ENCODE peak calls at places on chromosomes 4 and X, in eight cellular contexts. D is heart left ventricle, L is ovary, N is tibial nerve, A is esophagus squamous epithelium, F is NB4, X is upper lobe of left lung, C is body of pancreas. Z is an unnamed sample.

GRCh38 chr4:7134737-7135388 is 57.5 kb upstream of the SORCS2 start:
- DNase-seq in D (peak), L (peak), N (peak), A (no peak), F (peak), X (peak), C (peak), Z (no peak)

GRCh38 chr4:120225527-120225926 is 158.9 kb upstream of the MAD2L1 start:
- DNase-seq in D (no peak), L (no peak), N (no peak), A (no peak), F (no peak), X (no peak), C (no peak), Z (no peak)

GRCh38 chr4:84647307-84647884 is 64.5 kb downstream of the CDS1 start:
- DNase-seq in D (no peak), L (no peak), N (no peak), A (no peak), F (no peak), X (no peak), C (no peak), Z (no peak)

GRCh38 chrX:72139538-72139937 is 7.8 kb upstream of the RTL5 start:
- DNase-seq in D (no peak), L (no peak), N (no peak), A (no peak), F (no peak), X (no peak), C (no peak), Z (no peak)

GRCh38 chr4:27318740-27319139 is 458.1 kb downstream of the STIM2 start:
- DNase-seq in D (no peak), L (no peak), N (no peak), A (no peak), F (peak), X (no peak), C (peak), Z (no peak)

GRCh38 chrX:55135171-55135570 is 46.4 kb downstream of the PAGE2 start:
- DNase-seq in D (peak), L (peak), N (peak), A (no peak), F (peak), X (no peak), C (peak), Z (no peak)

GRCh38 chrX:1196436-1196835 is 16.0 kb downstream of the CRLF2 start:
- DNase-seq in D (no peak), L (no peak), N (no peak), A (no peak), F (no peak), X (no peak), C (no peak), Z (no peak)

GRCh38 chr4:10063544-10064300 is 42.4 kb upstream of the SLC2A9 start:
- DNase-seq in D (peak), L (no peak), N (peak), A (no peak), F (peak), X (no peak), C (peak), Z (no peak)

GRCh38 chrX:65196758-65197371 is 220.6 kb upstream of the ZC4H2 start:
- DNase-seq in D (no peak), L (no peak), N (no peak), A (no peak), F (no peak), X (peak), C (peak), Z (no peak)

GRCh38 chr4:60737858-60738257 is 462.3 kb upstream of the ADGRL3 start:
- DNase-seq in D (no peak), L (no peak), N (no peak), A (no peak), F (no peak), X (no peak), C (no peak), Z (no peak)

GRCh38 chrX:45781901-45782553 is 581.4 kb upstream of the DIPK2B start:
- DNase-seq in D (no peak), L (no peak), N (no peak), A (no peak), F (peak), X (no peak), C (no peak), Z (no peak)

GRCh38 chr4:2787230-2788100 is 5.4 kb upstream of the SH3BP2 start:
- DNase-seq in D (peak), L (no peak), N (no peak), A (no peak), F (peak), X (peak), C (no peak), Z (peak)

GRCh38 chr4:2788101-2788500 is 4.8 kb upstream of the SH3BP2 start:
- DNase-seq in D (no peak), L (no peak), N (no peak), A (no peak), F (no peak), X (no peak), C (no peak), Z (no peak)

GRCh38 chr4:2785613-2786012 is 7.3 kb upstream of the SH3BP2 start:
- DNase-seq in D (no peak), L (no peak), N (no peak), A (no peak), F (peak), X (no peak), C (no peak), Z (no peak)

GRCh38 chr4:2786794-2787229 is 6.1 kb upstream of the SH3BP2 start:
- DNase-seq in D (no peak), L (no peak), N (no peak), A (no peak), F (no peak), X (peak), C (no peak), Z (no peak)

DNA sequence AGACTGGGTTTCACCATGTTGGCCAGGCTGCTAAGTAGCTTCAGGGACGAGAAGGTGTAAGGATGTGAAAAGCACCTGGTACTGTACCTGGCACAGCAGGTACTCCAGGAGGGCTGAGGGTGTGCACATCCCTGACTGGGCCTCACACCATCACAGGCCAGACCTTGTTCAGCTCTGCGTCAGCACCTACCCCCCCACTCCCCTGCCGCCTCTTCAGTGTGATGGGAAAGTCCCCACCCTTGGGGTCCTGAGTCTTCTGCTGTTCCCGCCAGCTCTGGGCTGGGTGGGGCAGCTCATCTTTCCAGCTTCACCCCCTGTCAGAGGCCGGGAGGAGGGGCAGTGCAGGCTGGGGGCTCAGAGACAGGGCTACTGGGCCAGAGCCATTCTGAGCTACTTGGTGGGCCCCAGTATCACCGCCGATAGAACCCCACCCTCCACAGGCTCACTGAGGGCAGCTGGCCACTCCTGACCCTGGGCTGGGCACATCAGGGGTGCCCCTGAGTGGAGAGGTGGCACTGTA is 6.7 kb upstream of the SH3BP2 start:
- DNase-seq in D (no peak), L (no peak), N (no peak), A (no peak), F (peak), X (no peak), C (no peak), Z (no peak)
- TF ChIP-seq POLR2A in D (no peak), L (no peak), N (no peak), A (no peak), F (no peak), X (no peak), C (no peak), Z (no peak)

DNA sequence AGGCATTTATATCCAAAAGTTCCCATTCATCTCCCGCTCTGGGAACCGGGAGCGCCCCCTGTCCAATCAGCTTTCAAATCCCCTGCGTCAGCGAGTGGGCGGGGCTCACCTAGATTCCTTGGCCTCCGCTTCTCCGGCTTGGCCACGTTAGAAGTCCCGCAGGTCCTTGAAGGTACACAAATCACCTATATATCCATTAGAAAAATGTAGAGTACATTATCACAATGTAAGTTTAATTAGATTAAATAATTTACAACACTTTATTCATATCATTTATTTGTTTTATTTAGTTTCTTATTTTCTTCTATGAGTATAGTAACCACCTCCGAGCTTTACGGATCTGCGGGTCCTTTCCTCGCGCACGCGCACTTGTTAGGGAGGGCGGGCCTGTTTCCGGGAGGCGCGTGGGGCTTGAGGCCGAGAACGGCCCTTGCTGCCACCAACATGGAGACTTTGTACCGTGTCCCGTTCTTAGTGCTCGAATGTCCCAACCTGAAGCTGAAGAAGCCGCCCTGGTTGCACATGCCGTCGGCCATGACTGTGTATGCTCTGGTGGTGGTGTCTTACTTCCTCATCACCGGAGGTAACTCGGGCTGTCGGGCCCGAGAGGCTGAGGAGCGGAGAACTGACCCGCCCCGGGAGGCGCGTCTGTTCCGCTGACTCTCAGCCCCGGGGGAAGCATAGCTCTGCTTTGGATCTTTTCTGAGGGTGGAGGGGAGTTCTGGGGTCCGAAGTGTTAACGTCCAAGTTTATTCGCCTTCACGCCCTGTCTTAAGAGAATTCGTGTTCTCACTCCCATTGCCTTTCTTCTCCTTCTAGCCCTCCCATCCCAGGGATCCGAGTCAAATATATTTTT is at the start of gene OSTC:
- DNase-seq in D (peak), L (peak), N (peak), A (peak), F (peak), X (peak), C (peak), Z (peak)
- TF ChIP-seq POLR2A in D (peak), L (peak), N (peak), A (peak), F (peak), X (no peak), C (peak), Z (peak)

GRCh38 chr4:39466747-39467146 is 7.9 kb downstream of the LIAS start:
- DNase-seq in D (no peak), L (no peak), N (no peak), A (no peak), F (no peak), X (no peak), C (no peak), Z (no peak)

GRCh38 chr4:39467470-39467869 is 8.6 kb downstream of the LIAS start:
- DNase-seq in D (no peak), L (no peak), N (no peak), A (no peak), F (no peak), X (no peak), C (no peak), Z (no peak)

GRCh38 chr4:39470402-39470801 is 11.5 kb downstream of the LIAS start:
- DNase-seq in D (no peak), L (no peak), N (no peak), A (no peak), F (no peak), X (no peak), C (no peak), Z (no peak)

GRCh38 chr4:39469429-39470077 is 10.7 kb downstream of the LIAS start:
- DNase-seq in D (no peak), L (peak), N (peak), A (no peak), F (peak), X (no peak), C (peak), Z (no peak)

DNA sequence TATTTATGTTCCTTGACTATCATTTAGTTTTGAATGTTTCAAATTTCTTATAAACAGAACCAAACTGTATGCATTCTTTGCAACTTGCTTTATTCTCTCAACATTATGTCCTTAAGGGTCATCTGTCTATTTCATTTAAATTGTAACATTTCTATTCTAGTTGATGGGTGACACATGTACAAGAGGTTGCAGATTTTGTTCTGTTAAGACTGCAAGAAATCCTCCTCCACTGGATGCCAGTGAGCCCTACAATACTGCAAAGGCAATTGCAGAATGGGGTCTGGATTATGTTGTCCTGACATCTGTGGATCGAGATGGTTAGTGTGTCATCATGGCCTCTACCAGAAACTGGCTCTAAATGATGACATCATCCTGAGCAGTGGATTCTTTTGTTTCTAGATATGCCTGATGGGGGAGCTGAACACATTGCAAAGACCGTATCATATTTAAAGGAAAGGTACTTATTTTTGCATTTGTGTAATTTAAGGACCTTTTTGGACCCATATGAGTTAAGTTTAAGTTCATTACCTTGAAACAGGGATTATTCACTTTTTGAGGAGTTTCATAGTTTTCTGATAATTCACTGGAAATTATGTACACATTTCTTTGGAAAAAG is 6.1 kb downstream of the LIAS start:
- DNase-seq in D (no peak), L (no peak), N (no peak), A (no peak), F (peak), X (no peak), C (no peak), Z (no peak)
- TF ChIP-seq POLR2A in D (no peak), L (no peak), N (no peak), A (no peak), F (no peak), X (no peak), C (no peak), Z (no peak)

GRCh38 chrX:16870095-16870860 is at the start of gene RBBP7:
- DNase-seq in D (peak), L (peak), N (peak), A (peak), F (peak), X (peak), C (peak), Z (peak)
- TF ChIP-seq POLR2A in D (peak), L (peak), N (peak), A (peak), F (peak), X (peak), C (peak), Z (peak)

GRCh38 chr4:2534904-2535385 is 1.5 kb upstream of the FAM193A start:
- DNase-seq in D (no peak), L (no peak), N (no peak), A (no peak), F (no peak), X (no peak), C (no peak), Z (no peak)

GRCh38 chr4:2535386-2536192 is 858 bp upstream of the FAM193A start:
- DNase-seq in D (peak), L (peak), N (peak), A (no peak), F (peak), X (peak), C (peak), Z (peak)

GRCh38 chr4:2536193-2537010 is at the start of gene FAM193A:
- DNase-seq in D (peak), L (peak), N (peak), A (peak), F (peak), X (peak), C (peak), Z (peak)

GRCh38 chr4:2537011-2537830 is 774 bp downstream of the FAM193A start:
- DNase-seq in D (peak), L (peak), N (no peak), A (no peak), F (peak), X (peak), C (peak), Z (peak)
- TF ChIP-seq POLR2A in D (no peak), L (no peak), N (no peak), A (peak), F (no peak), X (no peak), C (peak), Z (no peak)

GRCh38 chrX:40175416-40176255 is 77.9 kb upstream of the BCOR start:
- DNase-seq in D (peak), L (peak), N (peak), A (peak), F (peak), X (peak), C (peak), Z (no peak)
- TF ChIP-seq POLR2A in D (peak), L (peak), N (peak), A (peak), F (peak), X (peak), C (peak), Z (peak)

GRCh38 chrX:63754141-63754859 is 30.7 kb downstream of the ARHGEF9 start:
- DNase-seq in D (peak), L (no peak), N (no peak), A (no peak), F (peak), X (no peak), C (peak), Z (no peak)

GRCh38 chrX:63755892-63756291 is 29.1 kb downstream of the ARHGEF9 start:
- DNase-seq in D (no peak), L (no peak), N (no peak), A (no peak), F (no peak), X (no peak), C (no peak), Z (no peak)

GRCh38 chrX:63751481-63751880 is 33.5 kb downstream of the ARHGEF9 start:
- DNase-seq in D (no peak), L (no peak), N (no peak), A (no peak), F (no peak), X (no peak), C (no peak), Z (no peak)

GRCh38 chrX:63750846-63751245 is 34.2 kb downstream of the ARHGEF9 start:
- DNase-seq in D (no peak), L (no peak), N (no peak), A (no peak), F (no peak), X (no peak), C (no peak), Z (no peak)

GRCh38 chrX:63754860-63755579 is 30.0 kb downstream of the ARHGEF9 start:
- DNase-seq in D (peak), L (peak), N (peak), A (peak), F (peak), X (peak), C (peak), Z (peak)
- TF ChIP-seq POLR2A in D (peak), L (peak), N (peak), A (peak), F (peak), X (peak), C (peak), Z (peak)

Z was measured in GM12892.